ENCODE peak calls at places on chromosomes 2 and 18, in four cellular contexts. F is HepG2, K is GM12878, Y is K562. M is an unnamed sample.

GRCh38 chr2:171410101-171410500 is 23.7 kb downstream of the METTL8 start:
- DNase-seq in Y (no peak), F (no peak), K (no peak), M (no peak)

GRCh38 chr18:44771957-44772917 is 91.5 kb downstream of the SETBP1 start:
- DNase-seq in Y (no peak), K (no peak), F (peak; percentile 85), M (no peak)

GRCh38 chr18:27599202-27599829 is 414.2 kb upstream of the CHST9 start:
- DNase-seq in F (peak; percentile 40), K (no peak), Y (peak; percentile 53), M (peak; percentile 68)

GRCh38 chr2:71629273-71629672 is 175.9 kb downstream of the DYSF start:
- DNase-seq in Y (no peak), K (no peak), F (no peak), M (no peak)

GRCh38 chr2:206250041-206250897 is 24.2 kb upstream of the ZDBF2 start:
- DNase-seq in K (no peak), F (no peak), Y (no peak), M (peak; percentile 67)

GRCh38 chr2:124066776-124067175 is 41.7 kb downstream of the CNTNAP5 start:
- DNase-seq in Y (no peak), F (no peak), K (no peak), M (no peak)

GRCh38 chr18:26468931-26469340 is 79.4 kb downstream of the KCTD1 start:
- DNase-seq in K (no peak), F (peak; percentile 36), Y (peak; percentile 69), M (peak; percentile 77)

GRCh38 chr2:2328847-2329246 is 2.2 kb downstream of the MYT1L start:
- DNase-seq in K (no peak), Y (peak; percentile 26), F (peak; percentile 7), M (peak; percentile 72)

DNA sequence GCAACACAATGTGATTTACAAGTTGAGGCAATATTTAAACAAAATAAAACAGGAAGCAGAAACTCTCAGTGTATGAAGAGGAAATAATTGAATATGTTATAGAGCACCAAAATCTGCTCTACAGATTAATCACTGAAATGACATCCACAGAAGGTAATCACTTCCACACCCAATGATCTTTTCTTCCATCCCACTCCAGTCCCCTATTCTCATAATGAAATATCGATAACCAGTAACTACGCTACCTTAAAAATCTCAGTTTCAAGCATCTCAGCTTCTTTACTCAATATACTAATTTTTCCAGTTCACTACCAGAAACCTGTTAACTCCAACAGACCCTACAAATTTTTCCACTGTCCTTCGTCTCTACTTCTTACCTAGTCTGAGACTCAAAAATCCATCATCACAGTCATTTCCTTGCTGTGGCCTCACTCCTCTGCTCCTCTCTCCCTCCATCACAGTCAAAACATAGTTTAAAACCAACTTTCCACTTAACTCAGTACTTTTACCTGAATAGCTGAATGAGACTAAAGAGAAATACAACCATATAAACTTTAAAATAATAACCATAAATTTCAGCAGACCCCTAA is 67.1 kb downstream of the MEMO1 start:
- DNase-seq in Y (no peak), F (no peak), K (no peak), M (no peak)
- TF ChIP-seq TCF7 in Y (no peak), F (no peak), K (no peak), M (no peak)

GRCh38 chr2:176093889-176094232 is 1.3 kb downstream of the HOXD13 start:
- DNase-seq in Y (no peak), F (no peak), K (no peak), M (no peak)

GRCh38 chr2:176091329-176092258 is 927 bp upstream of the HOXD13 start:
- DNase-seq in K (no peak), Y (no peak), F (no peak), M (no peak)

GRCh38 chr2:176090870-176091269 is 1.7 kb upstream of the HOXD13 start:
- DNase-seq in F (no peak), K (no peak), Y (no peak), M (no peak)

GRCh38 chr2:176093145-176093888 is 796 bp downstream of the HOXD13 start:
- DNase-seq in F (no peak), K (no peak), Y (no peak), M (no peak)

DNA sequence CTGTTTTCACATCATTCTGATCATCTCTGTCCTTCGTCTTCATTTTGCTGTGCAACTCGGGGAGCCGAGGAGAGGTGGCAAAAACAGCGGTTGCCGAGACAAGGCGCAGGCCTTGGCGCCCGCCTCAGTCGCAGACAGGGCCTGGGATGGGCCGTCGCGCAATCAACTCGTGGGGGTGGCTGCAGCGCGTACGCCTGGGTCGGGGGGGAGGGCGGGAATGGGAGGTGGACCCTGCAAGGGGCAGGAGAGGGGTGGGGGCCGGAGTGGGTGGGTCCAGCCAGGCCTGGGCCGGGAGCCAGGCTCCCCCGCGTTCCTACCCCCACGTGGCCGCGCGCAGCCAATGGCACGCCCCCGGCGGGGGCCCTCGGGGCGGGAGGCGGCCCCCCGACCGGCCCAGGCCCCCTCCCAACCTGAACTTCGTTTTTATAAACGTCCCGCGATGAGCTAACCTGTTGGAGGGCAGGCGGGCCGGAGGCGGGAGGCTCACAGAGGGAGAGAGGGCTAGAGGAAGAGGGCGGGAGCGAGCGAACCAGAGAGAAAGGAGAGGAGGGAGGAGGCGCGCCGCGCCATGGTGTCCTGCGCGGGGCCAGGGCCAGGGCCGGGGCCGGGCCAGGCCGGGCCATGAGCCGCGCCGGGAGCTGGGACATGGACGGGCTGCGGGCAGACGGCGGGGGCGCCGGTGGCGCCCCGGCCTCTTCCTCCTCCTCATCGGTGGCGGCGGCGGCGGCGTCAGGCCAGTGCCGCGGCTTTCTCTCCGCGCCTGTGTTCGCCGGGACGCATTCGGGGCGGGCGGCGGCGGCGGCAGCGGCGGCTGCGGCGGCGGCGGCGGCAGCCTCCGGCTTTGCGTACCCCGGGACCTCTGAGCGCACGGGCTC is at the start of gene HOXD13:
- DNase-seq in K (no peak), Y (no peak), F (no peak), M (peak; percentile 76)
- TF ChIP-seq TCF7 in K (no peak), Y (no peak), F (no peak), M (no peak)

DNA sequence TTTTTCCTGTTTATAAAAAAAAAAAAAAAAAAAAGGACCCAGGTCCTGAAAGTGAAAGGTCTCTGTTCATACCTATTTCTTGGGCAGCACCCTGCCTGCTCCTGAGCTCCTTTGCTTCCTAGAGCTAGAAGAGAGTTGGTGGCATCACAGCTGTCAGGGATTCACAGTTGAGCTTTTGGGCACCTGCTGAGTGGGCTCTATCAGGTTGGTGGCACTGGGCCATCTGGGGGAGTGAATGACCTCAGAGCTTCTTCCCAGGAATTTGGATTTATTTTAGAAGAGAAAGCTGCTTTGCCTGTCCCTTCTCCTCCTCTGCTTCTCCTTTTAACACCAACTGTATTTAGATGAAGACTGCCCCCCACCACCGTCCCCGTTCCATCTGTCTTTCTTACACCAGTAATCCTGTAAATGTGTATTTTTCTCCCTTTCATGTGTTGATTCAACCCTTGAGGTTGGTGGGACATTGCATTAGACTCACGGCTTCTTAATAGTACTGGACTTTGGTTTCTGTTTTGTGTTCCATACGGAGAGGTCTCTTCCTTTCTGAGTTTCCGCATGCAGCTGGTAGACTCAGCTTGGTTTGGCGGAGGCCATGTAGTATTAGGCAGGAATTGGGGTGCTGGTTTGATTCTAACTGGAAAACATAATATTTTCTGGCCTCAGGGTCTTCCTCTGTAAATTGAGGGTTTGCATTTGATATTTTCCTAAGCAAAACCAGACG is 7.6 kb upstream of the MGAT5 start:
- DNase-seq in K (no peak), Y (no peak), F (peak; percentile 26), M (no peak)
- TF ChIP-seq TCF7 in K (no peak), Y (no peak), F (no peak), M (no peak)

GRCh38 chr2:117091026-117091425 is 723.5 kb upstream of the DDX18 start:
- DNase-seq in K (no peak), Y (no peak), F (no peak), M (no peak)
- TF ChIP-seq TCF7 in K (no peak), Y (no peak), F (no peak), M (no peak)

DNA sequence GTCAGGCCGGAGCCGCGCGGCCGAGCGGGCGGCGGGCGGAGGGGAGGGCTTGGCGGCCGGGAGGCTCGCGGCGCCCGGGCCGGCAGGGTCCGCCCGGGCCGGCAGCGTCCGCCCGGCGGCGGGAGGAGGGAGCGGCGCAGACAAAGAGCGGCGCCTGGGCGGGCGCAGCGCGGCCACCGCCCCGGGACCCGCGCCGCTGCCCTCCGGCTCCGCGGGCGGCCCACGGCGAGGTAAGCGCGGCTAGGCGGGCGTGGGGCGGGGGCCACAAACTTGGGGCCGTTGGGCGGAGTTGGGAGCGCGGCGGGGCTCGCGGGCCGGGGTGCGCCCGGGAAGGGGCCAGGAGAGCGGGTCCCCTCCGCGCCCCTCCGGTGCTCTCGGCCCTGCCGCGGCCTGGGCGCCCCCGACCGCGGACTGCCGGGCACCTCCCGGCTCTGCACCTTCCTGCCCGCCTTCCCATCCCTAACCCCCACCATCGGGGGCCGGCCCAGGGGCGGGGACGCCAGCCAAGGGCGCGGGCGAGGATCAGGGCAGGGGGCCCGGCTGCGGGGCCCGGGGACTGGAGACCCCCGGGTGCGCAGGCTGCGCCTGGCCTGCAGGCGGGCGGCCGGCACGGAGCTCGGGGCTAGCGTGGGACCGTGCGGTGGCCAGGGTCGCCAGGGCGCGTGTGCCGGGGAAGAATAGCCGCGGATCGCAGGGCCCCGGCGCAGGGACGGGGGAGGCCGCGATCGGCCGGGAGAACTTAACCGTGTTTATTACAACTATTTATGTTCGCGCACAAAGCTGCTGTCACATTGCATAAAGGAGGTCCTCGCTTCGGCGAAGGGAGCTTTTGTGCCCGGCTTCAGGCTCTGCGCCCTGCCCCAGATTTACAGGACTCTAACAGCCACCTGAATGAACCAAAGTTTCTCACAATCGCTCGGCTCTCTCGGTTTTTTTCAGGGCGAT is at the start of gene NCK2:
- DNase-seq in K (no peak), F (no peak), Y (peak; percentile 24), M (peak; percentile 44)
- TF ChIP-seq TCF7 in K (no peak), F (no peak), Y (no peak), M (no peak)

DNA sequence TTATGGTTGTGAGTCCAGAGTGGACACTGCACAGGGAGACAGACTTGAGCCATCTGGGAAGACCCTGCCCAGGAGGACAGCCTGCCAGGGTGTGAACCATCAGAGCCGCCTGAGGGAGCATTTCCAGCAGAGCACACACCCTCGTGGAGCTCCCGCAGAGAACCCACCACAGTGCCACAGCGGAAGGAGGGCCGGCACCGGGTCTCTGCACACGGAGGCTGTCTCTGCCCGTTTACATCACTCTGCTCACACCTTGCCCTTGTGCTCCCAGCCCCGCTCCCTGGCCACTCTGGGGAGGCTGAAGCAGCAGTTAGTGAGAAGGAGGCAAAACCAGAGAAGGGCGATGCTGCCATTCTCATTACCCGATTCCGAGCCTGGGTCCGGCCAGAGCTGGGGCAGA is 161.9 kb downstream of the KLHL29 start:
- DNase-seq in K (no peak), F (no peak), Y (no peak), M (no peak)
- TF ChIP-seq TCF7 in K (no peak), F (no peak), Y (no peak), M (no peak)

M was measured in WTC11.